ENCODE peak calls at places on chromosomes 2 and 18, in ten cellular contexts. S is fibroblast of the aortic adventitia, L is AG10803, X is AG09309, Z is left ventricle myocardium inferior, C is cardiac fibroblast, P is vagina, E is tibial artery, M is neural progenitor cell, I is bronchial epithelial cell. Y is an unnamed sample.

GRCh38 chr2:25567406-25567805 is 106.0 kb downstream of the DTNB start:
- DNase-seq in S (peak), L (peak), X (peak), Z (no peak), C (peak), P (no peak), E (no peak), M (peak), I (peak), Y (peak)

GRCh38 chr18:67232406-67232805 is 284.1 kb downstream of the DSEL start:
- DNase-seq in S (peak), L (peak), X (peak), Z (no peak), C (peak), P (no peak), E (no peak), M (no peak), I (peak), Y (peak)

GRCh38 chr18:22977847-22978701 is 44.9 kb downstream of the RBBP8 start:
- DNase-seq in S (peak), L (peak), X (peak), Z (no peak), C (peak), P (no peak), E (no peak), M (no peak), I (peak), Y (peak)

GRCh38 chr2:106886916-106887758 is 1.2 kb upstream of the ST6GAL2 start:
- DNase-seq in S (no peak), L (no peak), X (no peak), Z (peak), C (peak), P (no peak), E (peak), M (peak), I (peak), Y (peak)

GRCh38 chr2:128261245-128262128 is 57.2 kb downstream of the HS6ST1 start:
- DNase-seq in S (no peak), L (no peak), X (no peak), Z (no peak), C (no peak), P (peak), E (no peak), M (peak), I (no peak), Y (no peak)

GRCh38 chr2:114688241-114688640 is 245.8 kb downstream of the DPP10 start:
- DNase-seq in S (no peak), L (no peak), X (no peak), Z (no peak), C (no peak), P (no peak), E (no peak), M (no peak), I (peak), Y (no peak)

GRCh38 chr2:122670932-122671331 is 915.5 kb downstream of the TSN start:
- DNase-seq in S (no peak), L (no peak), X (no peak), Z (no peak), C (no peak), P (no peak), E (no peak), M (no peak), I (no peak), Y (no peak)

GRCh38 chr2:130957920-130958319 is 121.2 kb downstream of the ARHGEF4 start:
- DNase-seq in S (no peak), L (no peak), X (no peak), Z (no peak), C (no peak), P (no peak), E (no peak), M (no peak), I (no peak), Y (no peak)

GRCh38 chr18:76448262-76449109 is 46.6 kb downstream of the ZNF516 start:
- DNase-seq in S (no peak), L (no peak), X (no peak), Z (no peak), C (no peak), P (peak), E (no peak), M (no peak), I (peak), Y (peak)

GRCh38 chr2:32882911-32883810 is 63.6 kb upstream of the LTBP1 start:
- DNase-seq in S (peak), L (peak), X (peak), Z (no peak), C (peak), P (no peak), E (no peak), M (no peak), I (peak), Y (peak)

GRCh38 chr18:4369726-4370125 is 85.4 kb downstream of the DLGAP1 start:
- DNase-seq in S (no peak), L (no peak), X (no peak), Z (no peak), C (no peak), P (no peak), E (no peak), M (no peak), I (no peak), Y (no peak)

GRCh38 chr2:45860136-45861106 is 208.9 kb downstream of the PRKCE start:
- DNase-seq in S (peak), L (peak), X (no peak), Z (peak), C (peak), P (no peak), E (no peak), M (no peak), I (peak), Y (peak)

GRCh38 chr2:10385501-10385900 is 62.6 kb downstream of the ODC1 start:
- DNase-seq in S (no peak), L (peak), X (no peak), Z (no peak), C (no peak), P (no peak), E (no peak), M (peak), I (no peak), Y (no peak)

GRCh38 chr2:99879481-99879880 is 262.9 kb downstream of the AFF3 start:
- DNase-seq in S (no peak), L (no peak), X (no peak), Z (no peak), C (no peak), P (no peak), E (no peak), M (no peak), I (no peak), Y (peak)

GRCh38 chr18:40096675-40097074 is 1858.4 kb upstream of the PIK3C3 start:
- DNase-seq in S (no peak), L (no peak), X (no peak), Z (no peak), C (no peak), P (no peak), E (no peak), M (no peak), I (no peak), Y (peak)

GRCh38 chr2:170122883-170123547 is 54.9 kb upstream of the MYO3B start:
- DNase-seq in S (peak), L (no peak), X (no peak), Z (no peak), C (no peak), P (no peak), E (no peak), M (no peak), I (peak), Y (peak)

GRCh38 chr2:28487258-28487657 is 8.6 kb upstream of the PLB1 start:
- DNase-seq in S (no peak), L (no peak), X (no peak), Z (no peak), C (no peak), P (peak), E (no peak), M (no peak), I (no peak), Y (no peak)

DNA sequence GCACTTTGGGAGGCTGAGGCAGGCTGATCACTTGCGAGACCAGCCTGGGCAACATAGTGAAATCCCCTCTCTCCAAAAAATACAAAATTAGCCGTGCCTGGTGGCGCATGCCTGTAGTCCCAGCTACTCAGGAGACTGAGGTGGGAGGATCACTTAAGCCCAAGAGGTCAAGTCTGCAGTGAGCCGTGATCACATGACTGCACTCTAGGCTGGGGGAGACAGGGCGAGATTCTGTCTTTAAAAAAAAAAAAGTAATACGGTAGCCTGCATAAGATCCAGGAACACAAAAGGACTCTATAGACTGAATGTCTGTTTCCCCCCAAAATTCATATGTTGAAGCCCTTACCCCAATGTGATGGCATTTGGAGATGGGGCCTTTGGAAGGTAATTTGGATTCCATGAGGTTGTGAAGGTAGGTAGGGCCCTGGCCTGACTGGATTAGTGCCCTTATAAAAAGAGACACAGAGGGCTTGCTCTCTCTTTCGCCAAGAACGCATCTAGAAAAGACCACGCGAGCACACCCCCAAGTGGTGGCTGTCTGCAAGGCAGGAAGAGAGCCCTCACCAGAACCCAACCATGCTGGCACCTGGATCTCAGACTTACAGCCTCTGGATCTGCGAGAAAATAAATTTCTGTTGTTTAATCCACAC is 17.0 kb downstream of the MBOAT2 start:
- DNase-seq in S (no peak), L (no peak), X (no peak), Z (no peak), C (no peak), P (no peak), E (no peak), M (peak), I (no peak), Y (no peak)
- H3K4me3 ChIP-seq in S (no peak), L (no peak), X (no peak), Z (no peak), C (no peak), P (no peak), E (no peak), M (no peak), I (no peak), Y (no peak)

GRCh38 chr18:46419391-46420141 is 237.5 kb downstream of the LOXHD1 start:
- DNase-seq in S (no peak), L (no peak), X (no peak), Z (no peak), C (no peak), P (no peak), E (peak), M (peak), I (no peak), Y (no peak)
- TF ChIP-seq CTCF in S (no peak), L (no peak), X (no peak), Z (no peak), C (no peak), P (no peak), E (no peak), M (no peak), I (no peak), Y (no peak)

GRCh38 chr2:74843371-74844298 is 9.7 kb downstream of the HK2 start:
- DNase-seq in S (peak), L (peak), X (no peak), Z (no peak), C (peak), P (no peak), E (no peak), M (no peak), I (peak), Y (peak)
- H3K4me3 ChIP-seq in S (peak), L (no peak), X (no peak), Z (no peak), C (no peak), P (no peak), E (no peak), M (no peak), I (no peak), Y (no peak)

DNA sequence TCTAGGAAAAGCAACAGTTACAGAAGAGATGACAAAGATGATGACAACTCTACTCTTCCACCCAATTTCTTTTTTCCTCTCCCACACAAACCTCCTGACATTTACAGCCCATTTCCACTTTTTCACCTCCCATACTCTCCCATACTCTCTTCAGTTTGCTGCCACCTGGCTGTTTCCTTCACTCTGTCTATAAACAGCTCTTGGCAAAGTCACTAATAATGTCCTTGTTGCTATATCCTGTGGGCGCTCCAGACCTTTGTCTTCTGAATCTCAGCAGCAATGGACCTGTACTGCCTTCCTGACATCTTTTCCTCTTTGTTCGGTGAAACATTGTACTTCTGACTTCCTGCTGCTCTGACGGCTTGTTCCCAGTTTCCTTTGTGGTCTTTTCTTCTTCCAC is 60.7 kb upstream of the CAVIN2 start:
- DNase-seq in S (no peak), L (no peak), X (no peak), Z (no peak), C (no peak), P (no peak), E (no peak), M (no peak), I (no peak), Y (no peak)
- TF ChIP-seq CTCF in S (peak), L (no peak), X (no peak), Z (peak), C (no peak), P (no peak), E (no peak), M (no peak), I (peak), Y (peak)

GRCh38 chr2:38038682-38039081 is 37.3 kb downstream of the CYP1B1 start:
- DNase-seq in S (no peak), L (no peak), X (no peak), Z (no peak), C (no peak), P (no peak), E (no peak), M (no peak), I (no peak), Y (no peak)
- H3K4me3 ChIP-seq in S (no peak), L (no peak), X (peak), Z (peak), C (no peak), P (peak), E (peak), M (peak), I (no peak), Y (peak)

Y was measured in choroid plexus epithelial cell.